ENCODE peak calls at places on chromosomes 7 and 10, in four cellular contexts. U, X, J and E are unnamed samples.

GRCh38 chr10:103493362-103493871 is at the start of gene NEURL1:
- DNase-seq in U (no peak), X (no peak), J (peak; percentile 17), E (no peak)

GRCh38 chr10:128573936-128574335 is 447.7 kb upstream of the MKI67 start:
- DNase-seq in U (no peak), X (no peak), J (no peak), E (no peak)

GRCh38 chr10:106648534-106649481 is 515.7 kb downstream of the SORCS1 start:
- DNase-seq in U (no peak), X (no peak), J (no peak), E (no peak)

GRCh38 chr7:131272086-131272485 is 55.6 kb upstream of the MKLN1 start:
- DNase-seq in U (no peak), X (no peak), J (no peak), E (no peak)

GRCh38 chr7:80876894-80877414 is 41.9 kb downstream of the SEMA3C start:
- DNase-seq in U (peak; percentile 56), X (no peak), J (no peak), E (no peak)

GRCh38 chr10:101829561-101830315 is 11.5 kb upstream of the OGA start:
- DNase-seq in U (peak; percentile 25), X (peak; percentile 83), J (peak; percentile 54), E (peak; percentile 26)

GRCh38 chr7:94276046-94276445 is 118.6 kb upstream of the COL1A2 start:
- DNase-seq in U (no peak), X (no peak), J (no peak), E (no peak)

GRCh38 chr7:157495594-157495993 is 158.8 kb downstream of the DNAJB6 start:
- DNase-seq in U (no peak), X (peak; percentile 44), J (no peak), E (no peak)

GRCh38 chr10:126207313-126207771 is 180.9 kb downstream of the ADAM12 start:
- DNase-seq in U (peak; percentile 81), X (no peak), J (no peak), E (no peak)

GRCh38 chr7:116924741-116925140 is 28.6 kb upstream of the ST7 start:
- DNase-seq in U (peak; percentile 21), X (no peak), J (no peak), E (no peak)

GRCh38 chr10:131141207-131141606 is 170.3 kb downstream of the TCERG1L start:
- DNase-seq in U (no peak), X (no peak), J (no peak), E (no peak)

GRCh38 chr10:130025811-130026510 is 61.9 kb upstream of the EBF3 start:
- DNase-seq in U (no peak), X (no peak), J (no peak), E (no peak)

GRCh38 chr7:139869886-139870285 is 40.8 kb downstream of the TBXAS1 start:
- DNase-seq in U (no peak), X (no peak), J (no peak), E (no peak)